ENCODE peak calls at places on chromosomes 13 and 19, in ten cellular contexts. Y is omental fat pad; N is endothelial cell; L is pancreas; Q is neural crest cell; S is cardiac muscle cell; V is CD4-positive, alpha-beta T cell; M is lung; C is bronchial epithelial cell; A is lower lobe of right lung. O is an unnamed sample.

GRCh38 chr13:107788464-107789165 is 426.7 kb downstream of the LIG4 start:
- DNase-seq in Y (no peak), N (no peak), L (no peak), Q (no peak), S (no peak), V (no peak), M (no peak), C (no peak), A (no peak), O (no peak)

GRCh38 chr13:98537740-98538139 is 39.2 kb downstream of the STK24 start:
- DNase-seq in Y (no peak), N (no peak), L (no peak), Q (no peak), S (no peak), V (no peak), M (no peak), C (no peak), A (no peak), O (no peak)

GRCh38 chr13:43006893-43007631 is 15.0 kb upstream of the EPSTI1 start:
- DNase-seq in Y (no peak), N (no peak), L (no peak), Q (no peak), S (peak; percentile 58), V (no peak), M (no peak), C (peak; percentile 55), A (no peak), O (no peak)

GRCh38 chr13:51451134-51451466 is 1.7 kb downstream of the INTS6 start:
- DNase-seq in Y (no peak), N (no peak), L (no peak), Q (no peak), S (no peak), V (no peak), M (no peak), C (no peak), A (no peak), O (no peak)

GRCh38 chr13:74270018-74270417 is 135.8 kb upstream of the KLF12 start:
- DNase-seq in Y (no peak), N (no peak), L (no peak), Q (no peak), S (no peak), V (no peak), M (no peak), C (peak; percentile 93), A (no peak), O (no peak)

GRCh38 chr13:26021516-26021915 is 30.3 kb downstream of the SHISA2 start:
- DNase-seq in Y (no peak), N (no peak), L (no peak), Q (no peak), S (no peak), V (no peak), M (no peak), C (peak; percentile 62), A (no peak), O (no peak)

GRCh38 chr19:13260883-13261653 is 110.9 kb downstream of the IER2 start:
- DNase-seq in Y (no peak), N (no peak), L (no peak), Q (no peak), S (peak; percentile 55), V (no peak), M (no peak), C (peak; percentile 96), A (no peak), O (no peak)

GRCh38 chr13:22800726-22801401 is 379.9 kb upstream of the SGCG start:
- DNase-seq in Y (no peak), N (no peak), L (no peak), Q (no peak), S (peak; percentile 12), V (no peak), M (no peak), C (peak; percentile 24), A (no peak), O (no peak)

DNA sequence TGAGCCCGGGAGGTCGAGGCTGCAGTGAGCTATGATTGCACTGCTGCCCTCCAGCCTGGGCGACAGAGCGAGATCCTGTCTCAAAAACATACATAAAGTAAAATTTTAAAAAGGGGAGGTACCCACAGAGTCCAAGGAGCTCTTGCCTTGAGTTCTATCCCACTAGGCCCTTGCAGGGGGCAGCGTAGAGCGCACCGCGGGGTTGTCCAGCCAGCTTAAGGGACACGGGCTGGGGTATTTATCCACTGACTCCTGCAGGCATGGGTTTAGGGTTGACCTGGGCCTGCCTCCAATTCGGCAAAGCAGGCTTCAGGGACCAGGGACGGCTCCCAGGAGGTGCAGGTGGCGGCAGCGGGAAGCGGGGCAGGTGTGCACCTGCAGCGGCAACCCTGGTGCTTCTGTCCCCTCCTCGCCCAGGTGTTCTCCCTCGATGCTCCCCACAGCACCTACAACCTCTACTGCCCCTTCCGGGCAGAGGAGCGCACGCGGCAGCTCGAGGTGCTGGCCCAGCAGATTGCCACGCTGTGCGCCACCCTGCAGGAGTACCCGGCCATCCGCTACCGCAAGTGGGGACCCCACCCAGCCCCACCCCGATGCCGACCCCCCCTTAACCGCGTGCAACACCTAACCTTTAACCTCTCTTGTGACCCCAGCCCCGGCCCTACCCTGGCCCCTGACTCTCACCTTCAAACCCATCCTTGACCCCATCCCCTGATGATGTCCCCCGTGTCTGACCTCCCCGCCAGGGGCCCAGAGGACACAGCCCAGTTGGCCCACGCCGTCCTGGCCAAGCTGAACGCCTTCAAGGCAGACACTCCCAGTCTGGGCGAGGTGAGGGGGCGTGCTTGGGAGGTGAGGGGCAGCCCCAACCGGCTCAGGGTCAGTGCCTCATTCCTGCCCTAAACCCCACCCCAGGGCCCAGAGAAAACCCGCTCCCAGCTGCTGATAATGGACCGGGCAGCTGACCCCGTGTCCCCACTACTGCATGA is 4.7 kb downstream of the STXBP2 start:
- DNase-seq in Y (no peak), N (peak; percentile 26), L (no peak), Q (no peak), S (no peak), V (no peak), M (no peak), C (no peak), A (no peak), O (no peak)
- TF ChIP-seq CTCF in Y (no peak), N (no peak), L (no peak), Q (peak; percentile 22), S (peak; percentile 14), V (no peak), M (no peak), C (peak; percentile 6), A (no peak), O (no peak)

DNA sequence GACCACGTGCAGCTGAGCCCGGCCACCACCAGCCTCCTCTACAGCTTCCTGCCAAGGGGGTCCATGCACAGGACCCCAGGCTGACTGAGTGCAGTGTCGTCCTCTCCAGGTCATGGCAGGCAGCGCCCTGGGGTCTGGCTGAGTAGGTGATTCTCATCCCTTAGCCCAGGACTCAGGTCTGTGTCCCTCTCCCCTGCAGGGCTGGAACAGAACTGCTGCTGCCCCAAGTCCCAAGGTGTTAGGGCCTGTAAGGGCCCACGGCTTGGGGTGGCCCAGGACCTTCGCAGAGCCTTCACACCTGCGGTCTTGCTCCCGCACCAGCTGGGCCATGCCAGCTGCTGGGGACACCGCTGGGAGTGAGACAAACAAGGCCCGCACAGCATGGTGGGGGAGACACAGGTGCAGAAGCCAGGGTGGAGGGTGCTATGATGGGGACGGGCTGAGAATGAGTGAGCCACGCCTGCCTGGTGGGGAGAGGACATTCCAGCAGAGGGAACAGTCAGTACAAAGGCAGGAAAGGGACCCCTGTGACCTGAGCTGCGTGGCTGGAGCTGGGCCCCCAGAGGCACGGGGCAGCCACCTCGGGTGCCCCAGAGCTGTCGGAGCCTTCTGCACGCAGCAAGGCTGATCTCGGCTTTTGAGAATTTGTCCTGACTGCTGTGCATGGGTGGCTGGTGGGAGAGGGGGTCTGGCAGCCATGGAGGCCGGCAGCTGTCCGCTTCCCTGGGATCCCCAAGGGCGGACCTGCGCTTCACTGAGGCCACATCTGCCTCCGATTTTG is 11.9 kb downstream of the PLEKHF1 start:
- DNase-seq in Y (no peak), N (no peak), L (no peak), Q (no peak), S (no peak), V (no peak), M (no peak), C (no peak), A (no peak), O (no peak)
- TF ChIP-seq CTCF in Y (no peak), N (no peak), L (no peak), Q (no peak), S (no peak), V (no peak), M (no peak), C (no peak), A (no peak), O (no peak)

DNA sequence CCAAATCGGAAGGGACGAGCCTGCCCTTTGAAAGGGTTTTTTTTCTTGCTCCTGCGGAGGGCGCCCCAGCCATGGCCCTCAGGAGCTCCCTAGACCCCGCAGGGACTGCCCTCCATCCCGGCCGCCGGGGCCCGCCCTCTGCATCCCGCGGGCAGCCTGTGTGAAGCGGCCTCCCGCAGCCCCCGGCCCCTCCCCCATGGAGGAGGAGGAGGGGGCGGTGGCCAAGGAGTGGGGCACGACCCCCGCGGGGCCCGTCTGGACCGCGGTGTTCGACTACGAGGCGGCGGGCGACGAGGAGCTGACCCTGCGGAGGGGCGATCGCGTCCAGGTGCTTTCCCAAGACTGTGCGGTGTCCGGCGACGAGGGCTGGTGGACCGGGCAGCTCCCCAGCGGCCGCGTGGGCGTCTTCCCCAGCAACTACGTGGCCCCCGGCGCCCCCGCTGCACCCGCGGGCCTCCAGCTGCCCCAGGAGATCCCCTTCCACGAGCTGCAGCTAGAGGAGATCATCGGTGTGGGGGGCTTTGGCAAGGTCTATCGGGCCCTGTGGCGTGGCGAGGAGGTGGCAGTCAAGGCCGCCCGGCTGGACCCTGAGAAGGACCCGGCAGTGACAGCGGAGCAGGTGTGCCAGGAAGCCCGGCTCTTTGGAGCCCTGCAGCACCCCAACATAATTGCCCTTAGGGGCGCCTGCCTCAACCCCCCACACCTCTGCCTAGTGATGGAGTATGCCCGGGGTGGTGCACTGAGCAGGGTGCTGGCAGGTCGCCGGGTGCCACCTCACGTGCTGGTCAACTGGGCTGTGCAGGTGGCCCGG is 815 bp downstream of the MAP3K10 start:
- DNase-seq in Y (no peak), N (peak; percentile 45), L (peak; percentile 71), Q (peak; percentile 37), S (peak; percentile 36), V (no peak), M (no peak), C (no peak), A (peak; percentile 58), O (no peak)
- TF ChIP-seq CTCF in Y (no peak), N (no peak), L (no peak), Q (no peak), S (no peak), V (no peak), M (no peak), C (no peak), A (no peak), O (no peak)

GRCh38 chr19:29119582-29119981 is 93.4 kb downstream of the UQCRFS1 start:
- DNase-seq in Y (no peak), N (peak; percentile 56), L (no peak), Q (no peak), S (no peak), V (no peak), M (no peak), C (no peak), A (no peak), O (no peak)

GRCh38 chr19:29120471-29120870 is 92.5 kb downstream of the UQCRFS1 start:
- DNase-seq in Y (no peak), N (no peak), L (no peak), Q (no peak), S (no peak), V (no peak), M (no peak), C (no peak), A (no peak), O (no peak)

GRCh38 chr19:29122185-29122584 is 90.8 kb downstream of the UQCRFS1 start:
- DNase-seq in Y (no peak), N (no peak), L (no peak), Q (no peak), S (no peak), V (no peak), M (no peak), C (no peak), A (no peak), O (no peak)

GRCh38 chr19:29118384-29118783 is 94.6 kb downstream of the UQCRFS1 start:
- DNase-seq in Y (no peak), N (no peak), L (no peak), Q (no peak), S (peak; percentile 2), V (no peak), M (no peak), C (no peak), A (no peak), O (no peak)

GRCh38 chr19:29121684-29122083 is 91.3 kb downstream of the UQCRFS1 start:
- DNase-seq in Y (no peak), N (peak; percentile 55), L (no peak), Q (peak; percentile 53), S (peak; percentile 6), V (no peak), M (no peak), C (no peak), A (no peak), O (no peak)
- TF ChIP-seq CTCF in Y (no peak), N (peak; percentile 43), L (no peak), Q (peak; percentile 58), S (peak; percentile 35), V (no peak), M (no peak), C (no peak), A (peak; percentile 33), O (no peak)